ENCODE peak calls at places on chromosome 16, in four cellular contexts. B is NCI-H1436, S is GM04503, C is NCI-H345. E is an unnamed sample.

GRCh38 chr16:85553436-85554113 is 59.5 kb upstream of the GSE1 start:
- DNase-seq in B (no peak), S (no peak), C (peak), E (peak)

GRCh38 chr16:57918994-57919393 is 51.9 kb downstream of the CNGB1 start:
- DNase-seq in B (no peak), S (no peak), C (no peak), E (no peak)

GRCh38 chr16:69105501-69106361 is at the start of gene HAS3:
- DNase-seq in B (peak), S (no peak), C (peak), E (peak)

GRCh38 chr16:57373117-57373947 is 1.0 kb downstream of the CX3CL1 start:
- DNase-seq in B (no peak), S (no peak), C (no peak), E (no peak)

GRCh38 chr16:87236516-87237115 is 80.6 kb downstream of the C16orf95 start:
- DNase-seq in B (no peak), S (no peak), C (no peak), E (no peak)

GRCh38 chr16:57167951-57168350 is 17.9 kb downstream of the PSME3IP1 start:
- DNase-seq in B (peak), S (no peak), C (no peak), E (peak)

GRCh38 chr16:3158498-3159314 is 23.9 kb downstream of the ZNF213 start:
- DNase-seq in B (peak), S (no peak), C (peak), E (peak)

GRCh38 chr16:67164599-67165061 is at the start of gene HSF4:
- DNase-seq in B (no peak), S (no peak), C (no peak), E (no peak)

GRCh38 chr16:77300232-77300631 is 101.0 kb downstream of the SYCE1L start:
- DNase-seq in B (no peak), S (no peak), C (no peak), E (no peak)

GRCh38 chr16:25374556-25374955 is 116.9 kb upstream of the ZKSCAN2 start:
- DNase-seq in B (no peak), S (no peak), C (no peak), E (no peak)

GRCh38 chr16:30621765-30622164 is 11.6 kb upstream of the ZNF689 start:
- DNase-seq in B (no peak), S (peak), C (no peak), E (no peak)

GRCh38 chr16:49856741-49857330 is 924 bp upstream of the ZNF423 start:
- DNase-seq in B (peak), S (peak), C (no peak), E (peak)

GRCh38 chr16:1351582-1352362 is at the start of the genes GNPTG and TSR3:
- DNase-seq in B (peak), S (peak), C (peak), E (peak)

GRCh38 chr16:80804061-80804450 is 342 bp downstream of the CDYL2 start:
- DNase-seq in B (no peak), S (no peak), C (no peak), E (no peak)

GRCh38 chr16:1635070-1635469 is 22.9 kb downstream of the CRAMP1 start:
- DNase-seq in B (no peak), S (no peak), C (no peak), E (no peak)

GRCh38 chr16:1393613-1394176 is 20.8 kb downstream of the UNKL start:
- DNase-seq in B (no peak), S (no peak), C (no peak), E (no peak)

GRCh38 chr16:12976491-12976890 is 75.1 kb downstream of the SHISA9 start:
- DNase-seq in B (no peak), S (no peak), C (no peak), E (no peak)

GRCh38 chr16:9412362-9413311 is 321.2 kb downstream of the HAPSTR1 start:
- DNase-seq in B (no peak), S (no peak), C (no peak), E (no peak)

E was measured in NCI-H2227 treated with DMSO at 0.1 percent for 48 hours.